ENCODE peak calls at places on chromosomes 7 and 10, in eight cellular contexts. Q, M, K, G, J, C, X and W are unnamed samples.

GRCh38 chr10:124565565-124566221 is 104.1 kb downstream of the LHPP start:
- DNase-seq in K (peak), M (peak), G (peak), J (no peak), Q (peak), C (peak), X (peak), W (no peak)

GRCh38 chr10:74094231-74094630 is 56.4 kb downstream of the AP3M1 start:
- DNase-seq in K (no peak), M (no peak), J (no peak), C (no peak), X (no peak), G (no peak), Q (no peak), W (no peak)

GRCh38 chr7:156731651-156732050 is 91.1 kb downstream of the RNF32 start:
- DNase-seq in Q (no peak), C (no peak), M (no peak), G (no peak), J (no peak), X (no peak), K (no peak), W (no peak)

GRCh38 chr10:44053391-44053790 is 331.5 kb downstream of the CXCL12 start:
- DNase-seq in M (no peak), J (no peak), C (no peak), G (no peak), X (no peak), K (no peak), Q (no peak), W (no peak)

GRCh38 chr7:3092468-3092867 is 48.8 kb upstream of the CARD11 start:
- DNase-seq in M (peak), X (peak), J (peak), K (no peak), Q (no peak), G (peak), C (peak), W (no peak)

GRCh38 chr7:136180984-136181383 is 203.8 kb upstream of the MTPN start:
- DNase-seq in Q (no peak), G (no peak), X (no peak), J (no peak), C (no peak), M (no peak), K (no peak), W (no peak)

GRCh38 chr10:47326927-47327330 is 4.7 kb downstream of the GDF2 start:
- DNase-seq in G (no peak), C (peak), X (no peak), Q (no peak), J (no peak), M (no peak), K (no peak), W (no peak)

GRCh38 chr7:45203947-45204445 is 46.4 kb downstream of the RAMP3 start:
- DNase-seq in J (no peak), C (no peak), Q (peak), G (no peak), X (no peak), K (no peak), M (peak), W (no peak)

GRCh38 chr7:18119985-18120384 is 92.3 kb upstream of the PRPS1L1 start:
- DNase-seq in K (no peak), M (no peak), C (peak), Q (peak), J (no peak), X (no peak), G (no peak), W (no peak)

GRCh38 chr10:909831-910230 is 21.7 kb downstream of the LARP4B start:
- DNase-seq in J (no peak), G (no peak), C (no peak), X (no peak), M (no peak), Q (no peak), K (no peak), W (no peak)

GRCh38 chr7:153522261-153522660 is 529.9 kb upstream of the DPP6 start:
- DNase-seq in G (no peak), M (no peak), J (no peak), K (no peak), C (no peak), X (no peak), Q (no peak), W (no peak)

GRCh38 chr7:79060498-79060897 is 393.0 kb downstream of the MAGI2 start:
- DNase-seq in Q (no peak), G (no peak), J (no peak), K (no peak), C (no peak), M (no peak), X (no peak), W (no peak)

GRCh38 chr10:230758-231157 is 95.5 kb downstream of the ZMYND11 start:
- DNase-seq in M (no peak), Q (no peak), C (no peak), X (no peak), J (no peak), K (no peak), G (peak), W (no peak)

GRCh38 chr7:21507627-21508343 is 35.1 kb upstream of the DNAH11 start:
- DNase-seq in Q (peak), M (no peak), K (no peak), C (peak), J (no peak), G (peak), X (peak), W (peak)

GRCh38 chr7:46344533-46344932 is 423.5 kb upstream of the IGFBP3 start:
- DNase-seq in M (no peak), C (no peak), J (no peak), Q (no peak), G (no peak), X (no peak), K (no peak), W (no peak)

GRCh38 chr10:98258683-98259454 is 9.1 kb downstream of the LOXL4 start:
- DNase-seq in J (no peak), G (no peak), X (no peak), M (no peak), C (no peak), Q (no peak), K (no peak), W (peak)

GRCh38 chr7:35035511-35035921 is 1.8 kb downstream of the DPY19L1 start:
- DNase-seq in G (peak), X (no peak), J (no peak), Q (peak), K (peak), M (no peak), C (no peak), W (peak)

GRCh38 chr10:100828744-100829102 is 83.3 kb downstream of the PAX2 start:
- DNase-seq in Q (no peak), J (peak), M (no peak), K (no peak), X (peak), G (peak), C (no peak), W (no peak)

GRCh38 chr7:924541-925231 is 29.8 kb downstream of the ADAP1 start:
- DNase-seq in K (no peak), M (peak), X (peak), C (peak), Q (no peak), G (no peak), J (peak), W (no peak)

GRCh38 chr7:132098337-132098736 is 477.9 kb downstream of the PLXNA4 start:
- DNase-seq in C (no peak), Q (no peak), G (no peak), X (no peak), J (no peak), K (no peak), M (no peak), W (no peak)

GRCh38 chr10:50540069-50540825 is 83.5 kb downstream of the SGMS1 start:
- DNase-seq in K (no peak), G (no peak), J (no peak), Q (no peak), C (no peak), M (no peak), X (no peak), W (no peak)

GRCh38 chr10:7085913-7086589 is 324.8 kb downstream of the SFMBT2 start:
- DNase-seq in K (no peak), X (no peak), C (no peak), Q (no peak), M (no peak), J (no peak), G (no peak), W (no peak)

GRCh38 chr10:125222515-125222914 is 62.2 kb upstream of the CTBP2 start:
- DNase-seq in C (no peak), G (peak), X (no peak), M (no peak), K (peak), J (no peak), Q (no peak), W (no peak)

GRCh38 chr7:105388373-105389089 is at the start of gene SRPK2:
- DNase-seq in Q (peak), J (peak), K (peak), M (peak), X (peak), G (peak), C (peak), W (peak)

GRCh38 chr7:115269486-115269885 is 347.6 kb downstream of the MDFIC start:
- DNase-seq in C (no peak), X (no peak), J (no peak), Q (no peak), M (no peak), K (no peak), G (no peak), W (no peak)

GRCh38 chr10:69101451-69102095 is 13.7 kb downstream of the SRGN start:
- DNase-seq in M (no peak), C (no peak), X (peak), J (no peak), G (no peak), K (no peak), Q (no peak), W (no peak)

GRCh38 chr7:149753370-149754233 is 19.8 kb downstream of the ZNF467 start:
- DNase-seq in X (no peak), Q (peak), J (no peak), M (no peak), G (no peak), K (peak), C (peak), W (peak)

GRCh38 chr10:99656199-99657064 is 2.9 kb upstream of the ENTPD7 start:
- DNase-seq in K (no peak), C (no peak), Q (no peak), J (no peak), X (no peak), G (no peak), M (no peak), W (no peak)

GRCh38 chr7:128322040-128322643 is 21.6 kb downstream of the RBM28 start:
- DNase-seq in X (no peak), J (no peak), C (no peak), M (no peak), K (no peak), G (peak), Q (peak), W (peak)

GRCh38 chr7:117158941-117159705 is 163.7 kb downstream of the WNT2 start:
- DNase-seq in C (no peak), Q (no peak), K (no peak), J (no peak), G (no peak), X (no peak), M (no peak), W (no peak)

GRCh38 chr7:113026941-113027340 is 59.7 kb downstream of the GPR85 start:
- DNase-seq in K (no peak), Q (no peak), X (no peak), M (no peak), J (no peak), C (no peak), G (no peak), W (no peak)